ENCODE peak calls at places on chromosomes 7 and 10, in four cellular contexts. Y is mucosa of descending colon, Z is IMR-90, P is ovary. T is an unnamed sample.

GRCh38 chr10:130888493-130888892 is 423.0 kb downstream of the TCERG1L start:
- DNase-seq in Z (no peak), P (no peak), Y (no peak), T (no peak)

GRCh38 chr7:137816696-137817320 is 30.0 kb downstream of the DGKI start:
- DNase-seq in Z (no peak), P (no peak), Y (no peak), T (peak)

GRCh38 chr10:98664329-98665042 is 217.8 kb upstream of the HPS1 start:
- DNase-seq in Z (peak), P (no peak), Y (peak), T (peak)

GRCh38 chr7:135420786-135421185 is 89.1 kb downstream of the CNOT4 start:
- DNase-seq in P (no peak), Y (no peak), Z (peak), T (no peak)

GRCh38 chr10:104255244-104255981 is 721 bp downstream of the GSTO1 start:
- DNase-seq in Z (peak), Y (peak), P (no peak), T (peak)

GRCh38 chr10:19325581-19325980 is 277.0 kb downstream of the MALRD1 start:
- DNase-seq in Z (peak), P (no peak), Y (no peak), T (no peak)

GRCh38 chr10:31171402-31172120 is 139.9 kb upstream of the ZNF438 start:
- DNase-seq in Y (no peak), Z (peak), P (no peak), T (peak)

GRCh38 chr7:22454446-22454845 is 45.5 kb downstream of the STEAP1B start:
- DNase-seq in P (no peak), Y (no peak), Z (no peak), T (no peak)

GRCh38 chr7:150660939-150661613 is 24.4 kb upstream of the GIMAP2 start:
- DNase-seq in Z (no peak), P (no peak), Y (no peak), T (no peak)

GRCh38 chr10:28897617-28898464 is 220.5 kb downstream of the BAMBI start:
- DNase-seq in Z (no peak), Y (no peak), P (no peak), T (no peak)

GRCh38 chr10:103748020-103748419 is 107.4 kb downstream of the SH3PXD2A start:
- DNase-seq in Y (peak), P (no peak), Z (no peak), T (no peak)

GRCh38 chr7:85750454-85750949 is 563.6 kb upstream of the SEMA3D start:
- DNase-seq in Y (peak), P (no peak), Z (peak), T (peak)

GRCh38 chr7:84546403-84546802 is 351.8 kb upstream of the SEMA3A start:
- DNase-seq in Z (no peak), P (no peak), Y (no peak), T (no peak)

GRCh38 chr7:5692845-5693278 is 88.6 kb downstream of the RNF216 start:
- DNase-seq in P (no peak), Y (peak), Z (peak), T (peak)

GRCh38 chr7:20307119-20307518 is 23.6 kb upstream of the ITGB8 start:
- DNase-seq in P (no peak), Y (no peak), Z (peak), T (peak)

GRCh38 chr7:157645539-157645938 is 308.7 kb downstream of the DNAJB6 start:
- DNase-seq in P (no peak), Y (no peak), Z (no peak), T (no peak)

GRCh38 chr10:27145937-27146336 is 8.2 kb downstream of the YME1L1 start:
- DNase-seq in P (no peak), Y (no peak), Z (no peak), T (no peak)

GRCh38 chr10:77737608-77738007 is 100.0 kb upstream of the KCNMA1 start:
- DNase-seq in Y (no peak), Z (peak), P (no peak), T (peak)

GRCh38 chr7:104664648-104665047 is 336.2 kb downstream of the LHFPL3 start:
- DNase-seq in Z (no peak), Y (no peak), P (no peak), T (no peak)

GRCh38 chr10:103745264-103746247 is 109.8 kb downstream of the SH3PXD2A start:
- DNase-seq in Y (no peak), P (no peak), Z (peak), T (no peak)

GRCh38 chr10:79438699-79439085 is 6.7 kb downstream of the ZCCHC24 start:
- DNase-seq in Y (no peak), P (no peak), Z (no peak), T (no peak)

GRCh38 chr7:49099587-49100326 is 175.4 kb downstream of the CDC14C start:
- DNase-seq in Z (no peak), Y (peak), P (no peak), T (peak)

GRCh38 chr7:130961128-130961601 is 227.2 kb upstream of the KLF14 start:
- DNase-seq in P (no peak), Z (peak), Y (no peak), T (peak)

GRCh38 chr10:12250181-12250580 is 54.2 kb downstream of the CDC123 start:
- DNase-seq in P (no peak), Y (no peak), Z (no peak), T (no peak)

GRCh38 chr7:113331155-113331898 is 213.0 kb upstream of the SMIM30 start:
- DNase-seq in P (no peak), Z (no peak), Y (no peak), T (no peak)

GRCh38 chr10:28871677-28872076 is 194.4 kb downstream of the BAMBI start:
- DNase-seq in Y (no peak), Z (no peak), P (no peak), T (no peak)

GRCh38 chr7:98867271-98867701 is 2.5 kb downstream of the TMEM130 start:
- DNase-seq in Y (no peak), Z (peak), P (no peak), T (no peak)

GRCh38 chr7:100693312-100694195 is 496 bp downstream of the GIGYF1 start:
- DNase-seq in Y (peak), P (peak), Z (no peak), T (no peak)

GRCh38 chr7:139016931-139017511 is 18.8 kb downstream of the ZC3HAV1L start:
- DNase-seq in P (peak), Z (peak), Y (peak), T (peak)

GRCh38 chr10:44990302-44990655 is 10.4 kb upstream of the ZNF22 start:
- DNase-seq in Y (peak), Z (no peak), P (peak), T (no peak)
- TF ChIP-seq CTCF in Y (no peak), Z (peak), P (no peak), T (peak)

DNA sequence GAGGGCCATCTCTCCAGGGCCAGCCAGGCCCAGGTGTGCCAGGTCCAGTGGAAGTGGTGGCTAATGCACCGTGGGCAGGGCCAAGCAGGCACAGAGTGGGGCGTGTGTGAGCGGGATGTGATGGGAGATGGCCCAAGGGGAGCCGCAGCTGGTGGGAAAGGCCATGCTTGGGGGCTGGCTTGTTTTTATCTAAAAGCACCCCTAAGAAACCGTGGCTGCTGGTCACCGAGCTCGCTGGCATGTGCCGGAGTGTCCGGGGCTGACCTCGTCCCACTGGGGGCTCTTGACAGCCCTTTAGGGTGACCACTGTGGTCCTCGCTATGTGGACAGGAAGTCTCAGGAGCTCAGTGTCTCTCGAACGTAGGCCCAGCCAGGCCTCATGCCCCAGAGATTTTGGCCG is 582.4 kb upstream of the FOXK1 start:
- DNase-seq in P (no peak), Z (no peak), Y (no peak), T (no peak)
- H3K4me3 ChIP-seq in P (no peak), Z (no peak), Y (no peak), T (no peak)

GRCh38 chr10:132536964-132537712 is 449 bp upstream of the INPP5A start:
- DNase-seq in Z (peak), Y (peak), P (peak), T (peak)

GRCh38 chr10:132534348-132535064 is 3.1 kb upstream of the INPP5A start:
- DNase-seq in Z (no peak), P (peak), Y (no peak), T (no peak)

GRCh38 chr10:132536241-132536963 is 1.2 kb upstream of the INPP5A start:
- DNase-seq in Y (peak), Z (no peak), P (peak), T (no peak)

GRCh38 chr10:132533571-132534260 is 3.9 kb upstream of the INPP5A start:
- DNase-seq in Z (no peak), Y (no peak), P (peak), T (no peak)

GRCh38 chr10:132535065-132535651 is 2.4 kb upstream of the INPP5A start:
- DNase-seq in P (peak), Y (no peak), Z (no peak), T (no peak)
- TF ChIP-seq CTCF in P (no peak), Y (no peak), Z (no peak), T (no peak)

DNA sequence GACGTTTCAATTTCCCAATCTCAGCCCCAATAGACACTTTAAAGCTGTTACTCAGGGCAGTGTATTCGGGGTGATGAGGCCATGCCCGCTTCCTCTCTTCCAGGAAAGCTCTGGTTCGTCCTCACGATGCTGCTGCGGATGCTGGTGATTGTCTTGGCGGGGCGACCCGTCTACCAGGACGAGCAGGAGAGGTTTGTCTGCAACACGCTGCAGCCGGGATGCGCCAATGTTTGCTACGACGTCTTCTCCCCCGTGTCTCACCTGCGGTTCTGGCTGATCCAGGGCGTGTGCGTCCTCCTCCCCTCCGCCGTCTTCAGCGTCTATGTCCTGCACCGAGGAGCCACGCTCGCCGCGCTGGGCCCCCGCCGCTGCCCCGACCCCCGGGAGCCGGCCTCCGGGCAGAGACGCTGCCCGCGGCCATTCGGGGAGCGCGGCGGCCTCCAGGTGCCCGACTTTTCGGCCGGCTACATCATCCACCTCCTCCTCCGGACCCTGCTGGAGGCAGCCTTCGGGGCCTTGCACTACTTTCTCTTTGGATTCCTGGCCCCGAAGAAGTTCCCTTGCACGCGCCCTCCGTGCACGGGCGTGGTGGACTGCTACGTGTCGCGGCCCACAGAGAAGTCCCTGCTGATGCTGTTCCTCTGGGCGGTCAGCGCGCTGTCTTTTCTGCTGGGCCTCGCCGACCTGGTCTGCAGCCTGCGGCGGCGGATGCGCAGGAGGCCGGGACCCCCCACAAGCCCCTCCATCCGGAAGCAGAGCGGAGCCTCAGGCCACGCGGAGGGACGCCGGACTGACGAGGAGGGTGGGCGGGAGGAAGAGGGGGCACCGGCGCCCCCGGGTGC is 2.6 kb downstream of the GJD4 start:
- DNase-seq in Y (no peak), P (no peak), Z (no peak), T (peak)
- H3K4me3 ChIP-seq in Y (no peak), P (peak), Z (peak), T (peak)

T was measured in fibroblast of villous mesenchyme.